ENCODE peak calls at places on chromosomes 5 and 9, in eight cellular contexts. E is Caco-2, N is right atrium auricular region, S is tibial nerve, V is mucosa of descending colon, W is neural progenitor cell, F is tibial artery, C is WERI-Rb-1. Y is an unnamed sample.
A peak's percentile ranks its signal among the peaks of the same experiment; 100 is the strongest.

GRCh38 chr5:34415559-34416198 is 240.4 kb upstream of the RAI14 start:
- DNase-seq in E (no peak), N (no peak), S (no peak), V (no peak), W (no peak), F (no peak), C (no peak), Y (no peak)

GRCh38 chr9:38003230-38003629 is 65.8 kb downstream of the SHB start:
- DNase-seq in E (no peak), N (no peak), S (no peak), V (no peak), W (no peak), F (no peak), C (no peak), Y (no peak)

GRCh38 chr9:76374702-76375543 is 19.3 kb downstream of the RFK start:
- DNase-seq in E (peak; percentile 75), N (peak; percentile 84), S (peak; percentile 62), V (peak; percentile 87), W (peak; percentile 36), F (peak; percentile 36), C (peak; percentile 35), Y (no peak)

GRCh38 chr5:177526191-177526590 is 9.4 kb upstream of the DDX41 start:
- DNase-seq in E (peak; percentile 9), N (no peak), S (no peak), V (no peak), W (no peak), F (no peak), C (no peak), Y (no peak)

GRCh38 chr9:122619996-122620395 is 5.5 kb downstream of the OR1Q1 start:
- DNase-seq in E (no peak), N (no peak), S (no peak), V (no peak), W (no peak), F (no peak), C (no peak), Y (no peak)

GRCh38 chr5:72167790-72168189 is 60.5 kb downstream of the MAP1B start:
- DNase-seq in E (no peak), N (peak; percentile 69), S (no peak), V (no peak), W (no peak), F (peak; percentile 53), C (no peak), Y (no peak)

GRCh38 chr9:97577051-97577450 is 56.1 kb downstream of the TSTD2 start:
- DNase-seq in E (no peak), N (peak; percentile 57), S (no peak), V (no peak), W (no peak), F (no peak), C (no peak), Y (no peak)

GRCh38 chr5:87122171-87122977 is 145.3 kb upstream of the RASA1 start:
- DNase-seq in E (no peak), N (no peak), S (no peak), V (no peak), W (no peak), F (no peak), C (no peak), Y (no peak)

GRCh38 chr5:180799902-180800801 is 2.5 kb downstream of the MGAT1 start:
- DNase-seq in E (no peak), N (peak; percentile 53), S (no peak), V (no peak), W (no peak), F (peak; percentile 18), C (no peak), Y (no peak)

GRCh38 chr9:109014267-109015025 is 1.1 kb upstream of the CTNNAL1 start:
- DNase-seq in E (peak; percentile 44), N (no peak), S (no peak), V (no peak), W (peak; percentile 25), F (peak; percentile 34), C (no peak), Y (no peak)

GRCh38 chr9:109012009-109012875 is 1.1 kb downstream of the CTNNAL1 start:
- DNase-seq in E (peak; percentile 61), N (peak; percentile 85), S (peak; percentile 17), V (peak; percentile 61), W (peak; percentile 80), F (peak; percentile 66), C (peak; percentile 67), Y (peak; percentile 46)

GRCh38 chr9:109013678-109014145 is 413 bp upstream of the CTNNAL1 start:
- DNase-seq in E (no peak), N (no peak), S (no peak), V (no peak), W (no peak), F (no peak), C (no peak), Y (no peak)

GRCh38 chr9:109012876-109013677 is at the start of gene CTNNAL1:
- DNase-seq in E (peak; percentile 97), N (peak; percentile 94), S (peak; percentile 93), V (peak; percentile 95), W (peak; percentile 96), F (peak; percentile 95), C (peak; percentile 99), Y (peak; percentile 81)

GRCh38 chr9:109010676-109011655 is 2.3 kb downstream of the CTNNAL1 start:
- DNase-seq in E (no peak), N (no peak), S (no peak), V (no peak), W (no peak), F (no peak), C (no peak), Y (peak; percentile 57)
- H3K4me3 ChIP-seq in E (no peak overlapping the region), N (peak overlapping the region; percentile 80), S (peak overlapping the region; percentile 87), V (no peak overlapping the region), W (peak overlapping the region; percentile 97), F (peak overlapping the region; percentile 72), C (peak overlapping the region; percentile 90), Y (no peak overlapping the region)

GRCh38 chr5:35921930-35922329 is 16.5 kb downstream of the CAPSL start:
- DNase-seq in E (no peak), N (no peak), S (no peak), V (no peak), W (no peak), F (no peak), C (no peak), Y (no peak)
- TF ChIP-seq CTCF in E (no peak), N (no peak), S (no peak), V (no peak), W (no peak), F (no peak), C (no peak), Y (peak; percentile 20)

GRCh38 chr9:74838351-74838750 is 49.4 kb downstream of the TRPM6 start:
- DNase-seq in E (no peak), N (no peak), S (no peak), V (no peak), W (no peak), F (no peak), C (no peak), Y (no peak)
- H3K9me3 ChIP-seq in E (no peaks in the 10 kb centered on the region), N (no peaks in the 10 kb centered on the region), S (no peaks in the 10 kb centered on the region), V (no peaks in the 10 kb centered on the region), W (no peaks in the 10 kb centered on the region), F (no peaks in the 10 kb centered on the region), C (no peaks in the 10 kb centered on the region), Y (no peaks in the 10 kb centered on the region)

DNA sequence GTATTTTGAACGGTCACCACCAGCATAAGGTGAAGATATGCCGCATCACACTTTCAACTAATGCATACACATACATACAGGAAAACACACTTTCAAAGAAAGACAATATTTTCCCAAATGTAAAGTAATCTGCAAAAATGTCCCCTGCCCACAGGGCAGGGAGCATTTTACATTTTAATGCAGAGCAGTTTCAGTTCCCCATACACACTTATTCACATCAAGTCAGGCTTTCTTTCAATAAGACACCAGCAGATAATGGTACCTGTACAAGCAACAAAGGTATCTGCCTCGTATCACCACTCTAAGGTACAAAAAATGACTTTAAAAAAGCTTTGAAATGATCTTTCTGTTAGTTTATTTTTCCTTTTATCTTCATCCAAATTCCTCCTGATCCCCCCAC is 247.1 kb upstream of the CCNG1 start:
- DNase-seq in E (no peak), N (no peak), S (no peak), V (no peak), W (no peak), F (no peak), C (no peak), Y (no peak)
- H3K4me3 ChIP-seq in E (no peak overlapping the region), N (no peak overlapping the region), S (no peak overlapping the region), V (no peak overlapping the region), W (no peak overlapping the region), F (no peak overlapping the region), C (no peak overlapping the region), Y (no peak overlapping the region)

GRCh38 chr5:139394123-139394653 is 716 bp downstream of the PROB1 start:
- DNase-seq in E (no peak), N (no peak), S (no peak), V (peak; percentile 75), W (peak; percentile 88), F (no peak), C (no peak), Y (no peak)
- TF ChIP-seq CTCF in E (no peak), N (peak; percentile 57), S (peak; percentile 41), V (peak; percentile 47), W (peak; percentile 75), F (no peak), C (no peak), Y (peak; percentile 60)

DNA sequence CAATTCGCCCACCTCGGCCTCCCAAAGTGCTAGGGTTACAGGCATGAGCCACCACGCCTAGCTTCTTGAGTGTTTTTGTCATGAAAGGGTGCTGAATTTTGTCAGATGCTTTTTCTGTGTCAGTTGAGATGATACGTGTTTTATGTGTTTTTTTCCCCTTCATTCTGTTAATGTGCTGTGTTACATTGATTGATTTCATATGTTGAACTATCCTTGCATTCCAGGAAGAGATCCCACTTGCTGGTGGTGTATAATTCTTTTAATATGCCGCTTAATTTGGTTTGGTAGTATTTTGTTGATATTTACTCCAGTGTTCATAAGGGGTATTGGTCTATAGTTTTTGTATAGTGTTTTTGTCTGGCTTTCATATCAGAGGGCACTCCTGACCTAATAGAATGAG is 13.6 kb downstream of the ZBTB43 start:
- DNase-seq in E (no peak), N (no peak), S (no peak), V (no peak), W (no peak), F (no peak), C (no peak), Y (no peak)
- H3K9me3 ChIP-seq in E (peaks cover 20% of the 10 kb centered on the region), N (no peaks in the 10 kb centered on the region), S (peaks cover 14% of the 10 kb centered on the region), V (peaks cover 37% of the 10 kb centered on the region), W (peaks cover 15% of the 10 kb centered on the region), F (peaks cover 11% of the 10 kb centered on the region), C (peaks cover 14% of the 10 kb centered on the region), Y (peaks cover 6% of the 10 kb centered on the region)

GRCh38 chr9:132674485-132674884 is 4.2 kb downstream of the GTF3C4 start:
- DNase-seq in E (no peak), N (no peak), S (no peak), V (no peak), W (no peak), F (no peak), C (no peak), Y (no peak)
- H3K4me3 ChIP-seq in E (no peak overlapping the region), N (no peak overlapping the region), S (no peak overlapping the region), V (no peak overlapping the region), W (no peak overlapping the region), F (no peak overlapping the region), C (no peak overlapping the region), Y (no peak overlapping the region)

Y was measured in CD8-positive, alpha-beta T cell.